ENCODE peak calls at places on chromosome 6, in six cellular contexts. V is breast epithelium, D is transverse colon, Z is A549, U is HCT116, N is stomach. X is an unnamed sample.
A peak's percentile ranks its signal among the peaks of the same experiment; 100 is the strongest.

GRCh38 chr6:37141291-37142046 is 28.5 kb upstream of the PIM1 start:
- DNase-seq in N (no peak), Z (no peak), V (no peak), D (no peak), U (no peak), X (no peak)

GRCh38 chr6:160015778-160016684 is 47.1 kb downstream of the IGF2R start:
- DNase-seq in V (no peak), N (no peak), D (no peak), U (no peak), Z (no peak), X (no peak)

GRCh38 chr6:13049666-13050254 is 278.6 kb downstream of the TBC1D7 start:
- DNase-seq in V (no peak), U (no peak), D (no peak), N (no peak), Z (no peak), X (no peak)

GRCh38 chr6:30180145-30180544 is 16.8 kb downstream of the TRIM15 start:
- DNase-seq in N (no peak), Z (no peak), D (no peak), U (no peak), V (no peak), X (no peak)

GRCh38 chr6:154847318-154847717 is 114.1 kb downstream of the SCAF8 start:
- DNase-seq in V (no peak), D (no peak), U (no peak), Z (no peak), N (no peak), X (no peak)

GRCh38 chr6:148140772-148141557 is 201.7 kb upstream of the SASH1 start:
- DNase-seq in V (no peak), D (no peak), U (no peak), Z (peak; percentile 20), N (no peak), X (no peak)

GRCh38 chr6:129598244-129599187 is 111.5 kb downstream of the ARHGAP18 start:
- DNase-seq in V (no peak), Z (peak; percentile 35), U (peak; percentile 72), D (no peak), N (no peak), X (peak; percentile 78)

GRCh38 chr6:34005845-34006644 is 139.8 kb downstream of the GRM4 start:
- DNase-seq in N (no peak), D (no peak), U (no peak), Z (no peak), V (no peak), X (no peak)

GRCh38 chr6:74510878-74511277 is 695.0 kb downstream of the COL12A1 start:
- DNase-seq in V (no peak), N (no peak), D (no peak), U (no peak), Z (no peak), X (no peak)

GRCh38 chr6:3321875-3322274 is 63.1 kb downstream of the PSMG4 start:
- DNase-seq in D (no peak), V (no peak), U (no peak), Z (no peak), N (peak; percentile 40), X (no peak)

GRCh38 chr6:107493158-107494057 is 3.5 kb downstream of the SOBP start:
- DNase-seq in D (no peak), V (no peak), U (no peak), Z (no peak), N (peak; percentile 57), X (peak; percentile 16)

GRCh38 chr6:100493206-100493888 is 28.6 kb upstream of the SIM1 start:
- DNase-seq in N (no peak), Z (no peak), U (no peak), D (no peak), V (no peak), X (no peak)

GRCh38 chr6:106939848-106940247 is 34.7 kb downstream of the CD24 start:
- DNase-seq in D (no peak), N (no peak), V (no peak), Z (no peak), U (no peak), X (peak; percentile 31)

GRCh38 chr6:35017461-35018183 is 123.5 kb downstream of the TCP11 start:
- DNase-seq in N (no peak), U (no peak), Z (no peak), V (no peak), D (peak; percentile 24), X (no peak)

GRCh38 chr6:305371-306206 is 13.3 kb downstream of the DUSP22 start:
- DNase-seq in D (no peak), U (no peak), Z (no peak), V (no peak), N (no peak), X (no peak)

GRCh38 chr6:30112402-30113376 is at the start of gene TRIM31:
- DNase-seq in V (no peak), U (no peak), D (no peak), Z (no peak), N (no peak), X (no peak)

GRCh38 chr6:169989594-169989993 is 238.2 kb downstream of the ERMARD start:
- DNase-seq in V (no peak), U (no peak), D (no peak), Z (no peak), N (no peak), X (no peak)

GRCh38 chr6:169991031-169991390 is 239.6 kb downstream of the ERMARD start:
- DNase-seq in U (no peak), N (peak; percentile 13), D (no peak), V (no peak), Z (no peak), X (no peak)

GRCh38 chr6:169991913-169992312 is 240.5 kb downstream of the ERMARD start:
- DNase-seq in V (no peak), U (no peak), Z (no peak), D (no peak), N (no peak), X (no peak)

GRCh38 chr6:169988769-169989550 is 237.5 kb downstream of the ERMARD start:
- DNase-seq in N (no peak), D (no peak), V (no peak), Z (no peak), U (no peak), X (no peak)

GRCh38 chr6:169990095-169991030 is 238.9 kb downstream of the ERMARD start:
- DNase-seq in N (peak; percentile 25), D (peak; percentile 50), U (no peak), Z (no peak), V (no peak), X (peak; percentile 90)
- TF ChIP-seq CTCF in N (no peak), D (no peak), U (no peak), Z (no peak), V (no peak), X (peak; percentile 49)

GRCh38 chr6:151242420-151242841 is 2.7 kb downstream of the AKAP12 start:
- DNase-seq in Z (no peak), U (no peak), N (no peak), D (no peak), V (no peak), X (no peak)

GRCh38 chr6:151240861-151241642 is 1.3 kb downstream of the AKAP12 start:
- DNase-seq in U (no peak), V (no peak), D (peak; percentile 28), Z (peak; percentile 40), N (peak; percentile 36), X (no peak)

GRCh38 chr6:151239603-151240035 is at the start of gene AKAP12:
- DNase-seq in V (no peak), Z (no peak), N (no peak), D (peak; percentile 27), U (no peak), X (no peak)

GRCh38 chr6:151241853-151242252 is 2.1 kb downstream of the AKAP12 start:
- DNase-seq in V (no peak), U (no peak), Z (no peak), N (no peak), D (no peak), X (no peak)

GRCh38 chr6:151240036-151240685 is 394 bp downstream of the AKAP12 start:
- DNase-seq in Z (peak; percentile 60), D (peak; percentile 72), N (peak; percentile 36), U (peak; percentile 59), V (no peak), X (no peak)
- TF ChIP-seq POLR2A in Z (peak; percentile 56), D (peak; percentile 74), N (no peak), U (peak; percentile 66), V (peak; percentile 12), X (no peak)

GRCh38 chr6:153790048-153790447 is 249.0 kb upstream of the OPRM1 start:
- DNase-seq in N (no peak), Z (peak; percentile 2), V (no peak), U (peak; percentile 19), D (no peak), X (peak; percentile 7)

GRCh38 chr6:153787341-153787606 is 251.8 kb upstream of the OPRM1 start:
- DNase-seq in Z (no peak), D (peak; percentile 69), V (no peak), U (no peak), N (no peak), X (no peak)

DNA sequence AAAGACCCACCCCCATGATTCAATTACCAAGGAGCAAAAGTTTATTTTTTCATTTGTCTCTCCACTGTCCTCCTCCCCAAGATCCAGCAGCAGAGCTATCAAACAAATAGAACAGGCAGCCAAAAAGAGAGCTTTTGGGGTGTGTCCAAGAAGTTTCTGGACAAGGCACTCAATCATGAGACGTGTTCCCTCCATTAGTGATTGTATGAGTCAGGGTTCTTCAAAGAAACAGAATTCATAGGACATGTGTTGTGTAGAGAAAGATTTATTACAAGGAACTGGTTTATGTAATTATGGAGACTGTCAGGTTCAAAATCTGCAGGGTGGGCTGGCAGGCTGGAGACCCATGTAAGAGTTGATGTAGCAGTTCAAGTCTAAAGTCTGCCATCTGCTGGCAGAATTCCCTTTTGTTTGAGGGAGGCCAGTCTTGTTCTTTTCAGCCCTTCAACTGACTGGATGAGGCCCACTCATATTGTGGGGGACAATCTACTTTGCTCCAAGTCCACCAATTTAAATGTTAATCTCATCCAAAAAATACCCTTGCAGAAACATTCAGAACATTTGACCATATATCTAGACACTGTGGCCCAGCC is 248.1 kb upstream of the OPRM1 start:
- DNase-seq in D (no peak), Z (no peak), N (no peak), U (peak; percentile 15), V (no peak), X (peak; percentile 31)
- TF ChIP-seq CTCF in D (no peak), Z (peak; percentile 6), N (no peak), U (peak; percentile 57), V (no peak), X (peak; percentile 16)

GRCh38 chr6:146857960-146858308 is 259.2 kb downstream of the ADGB start:
- DNase-seq in V (no peak), U (no peak), D (no peak), Z (peak; percentile 2), N (no peak), X (no peak)
- TF ChIP-seq POLR2A in V (no peak), U (no peak), D (no peak), Z (no peak), N (no peak), X (no peak)